ENCODE peak calls at places on chromosomes 12 and 14, in four cellular contexts. One of them, this sample, is unnamed.

GRCh38 chr14:74262076-74262475 is 22.8 kb downstream of the VSX2 start:
- DNase-seq in mesendoderm: no peak
- DNase-seq in H9: no peak
- DNase-seq in H1: no peak
- DNase-seq in this sample: no peak

GRCh38 chr14:44961151-44961729 is 507 bp downstream of the KLHL28 start:
- DNase-seq in mesendoderm: peak
- DNase-seq in H9: peak
- DNase-seq in H1: no peak
- DNase-seq in this sample: peak

GRCh38 chr12:122031342-122032216 is 9.9 kb downstream of the BCL7A start:
- DNase-seq in mesendoderm: peak
- DNase-seq in H9: peak
- DNase-seq in H1: peak
- DNase-seq in this sample: no peak

GRCh38 chr12:77847060-77847541 is 16.4 kb downstream of the NAV3 start:
- DNase-seq in mesendoderm: peak
- DNase-seq in H9: no peak
- DNase-seq in H1: no peak
- DNase-seq in this sample: peak

GRCh38 chr14:21205026-21205677 is 49.3 kb upstream of the OR5AU1 start:
- DNase-seq in mesendoderm: no peak
- DNase-seq in H9: no peak
- DNase-seq in H1: no peak
- DNase-seq in this sample: no peak

GRCh38 chr12:103841690-103842584 is 903 bp upstream of the NT5DC3 start:
- DNase-seq in mesendoderm: peak
- DNase-seq in H9: peak
- DNase-seq in H1: peak
- DNase-seq in this sample: peak

GRCh38 chr12:13780453-13780852 is 200.9 kb downstream of the GRIN2B start:
- DNase-seq in mesendoderm: peak
- DNase-seq in H9: no peak
- DNase-seq in H1: no peak
- DNase-seq in this sample: no peak

GRCh38 chr12:57845478-57846284 is 848 bp downstream of the CTDSP2 start:
- DNase-seq in mesendoderm: peak
- DNase-seq in H9: peak
- DNase-seq in H1: no peak
- DNase-seq in this sample: no peak

GRCh38 chr12:50569876-50570275 is 65.1 kb downstream of the DIP2B start:
- DNase-seq in mesendoderm: no peak
- DNase-seq in H9: no peak
- DNase-seq in H1: no peak
- DNase-seq in this sample: peak

GRCh38 chr12:50572275-50572674 is 67.5 kb downstream of the DIP2B start:
- DNase-seq in mesendoderm: peak
- DNase-seq in H9: no peak
- DNase-seq in H1: no peak
- DNase-seq in this sample: peak

GRCh38 chr12:50568338-50569155 is 63.8 kb downstream of the DIP2B start:
- DNase-seq in mesendoderm: no peak
- DNase-seq in H9: no peak
- DNase-seq in H1: no peak
- DNase-seq in this sample: peak

GRCh38 chr12:50567926-50568325 is 63.1 kb downstream of the DIP2B start:
- DNase-seq in mesendoderm: no peak
- DNase-seq in H9: no peak
- DNase-seq in H1: no peak
- DNase-seq in this sample: peak

DNA sequence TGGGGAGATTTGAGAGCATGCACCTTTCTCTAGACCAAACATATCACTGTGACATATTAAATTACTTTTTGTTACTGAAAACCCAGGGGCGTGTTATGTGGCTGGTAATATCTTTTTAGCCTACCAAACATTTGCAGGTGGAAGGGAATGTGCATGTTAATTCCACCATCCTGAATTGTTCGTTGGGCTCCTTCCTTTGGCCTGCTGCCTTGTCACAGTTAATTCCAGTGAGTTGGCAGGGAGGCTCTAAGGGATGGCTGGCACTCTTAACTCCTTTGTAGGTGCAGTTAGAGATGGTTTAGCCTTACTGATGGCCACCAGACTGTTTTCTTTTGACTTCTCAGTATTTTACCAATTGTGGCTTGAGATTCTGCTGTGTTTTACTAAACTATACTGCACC is 64.5 kb downstream of the DIP2B start:
- DNase-seq in mesendoderm: peak
- DNase-seq in H9: no peak
- DNase-seq in H1: no peak
- DNase-seq in this sample: no peak
- H3K56ac ChIP-seq in mesendoderm: no peak
- H3K56ac ChIP-seq in H9: no peak
- H3K56ac ChIP-seq in H1: no peak
- H3K56ac ChIP-seq in this sample: no peak

GRCh38 chr12:63045020-63045860 is 105.8 kb downstream of the AVPR1A start:
- DNase-seq in mesendoderm: peak
- DNase-seq in H9: no peak
- DNase-seq in H1: no peak
- DNase-seq in this sample: peak
- H3K56ac ChIP-seq in mesendoderm: no peak
- H3K56ac ChIP-seq in H9: no peak
- H3K56ac ChIP-seq in H1: no peak
- H3K56ac ChIP-seq in this sample: no peak

GRCh38 chr14:30582376-30582775 is 23.4 kb downstream of the G2E3 start:
- DNase-seq in mesendoderm: no peak
- DNase-seq in H9: no peak
- DNase-seq in H1: no peak
- DNase-seq in this sample: no peak

GRCh38 chr14:30580616-30581282 is 21.8 kb downstream of the G2E3 start:
- DNase-seq in mesendoderm: no peak
- DNase-seq in H9: no peak
- DNase-seq in H1: no peak
- DNase-seq in this sample: peak

GRCh38 chr14:30584058-30584630 is 25.2 kb downstream of the G2E3 start:
- DNase-seq in mesendoderm: no peak
- DNase-seq in H9: no peak
- DNase-seq in H1: no peak
- DNase-seq in this sample: peak

GRCh38 chr14:30585204-30585603 is 26.2 kb downstream of the G2E3 start:
- DNase-seq in mesendoderm: no peak
- DNase-seq in H9: no peak
- DNase-seq in H1: no peak
- DNase-seq in this sample: no peak

DNA sequence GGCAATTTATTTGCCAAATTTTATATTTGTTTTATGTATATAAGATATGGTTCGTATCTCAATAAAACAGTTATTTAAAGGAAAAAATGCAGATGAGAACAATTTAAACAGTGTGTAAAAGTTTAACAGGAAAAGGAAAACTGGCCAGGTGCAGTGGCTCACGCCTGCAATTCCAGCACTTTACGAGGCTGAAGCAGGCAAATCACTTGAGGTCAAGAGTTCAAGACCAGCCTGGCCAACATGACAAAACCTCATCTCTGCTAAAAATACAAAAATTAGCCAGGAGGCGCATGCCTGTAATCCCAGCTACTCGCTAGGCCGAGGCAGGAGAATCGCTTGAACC is 22.3 kb downstream of the G2E3 start:
- DNase-seq in mesendoderm: no peak
- DNase-seq in H9: no peak
- DNase-seq in H1: no peak
- DNase-seq in this sample: no peak
- H3K56ac ChIP-seq in mesendoderm: no peak
- H3K56ac ChIP-seq in H9: no peak
- H3K56ac ChIP-seq in H1: no peak
- H3K56ac ChIP-seq in this sample: no peak

GRCh38 chr12:49537231-49537708 is 1.6 kb upstream of the KCNH3 start:
- DNase-seq in mesendoderm: no peak
- DNase-seq in H9: peak
- DNase-seq in H1: no peak
- DNase-seq in this sample: no peak
- H3K56ac ChIP-seq in mesendoderm: no peak
- H3K56ac ChIP-seq in H9: no peak
- H3K56ac ChIP-seq in H1: no peak
- H3K56ac ChIP-seq in this sample: no peak

DNA sequence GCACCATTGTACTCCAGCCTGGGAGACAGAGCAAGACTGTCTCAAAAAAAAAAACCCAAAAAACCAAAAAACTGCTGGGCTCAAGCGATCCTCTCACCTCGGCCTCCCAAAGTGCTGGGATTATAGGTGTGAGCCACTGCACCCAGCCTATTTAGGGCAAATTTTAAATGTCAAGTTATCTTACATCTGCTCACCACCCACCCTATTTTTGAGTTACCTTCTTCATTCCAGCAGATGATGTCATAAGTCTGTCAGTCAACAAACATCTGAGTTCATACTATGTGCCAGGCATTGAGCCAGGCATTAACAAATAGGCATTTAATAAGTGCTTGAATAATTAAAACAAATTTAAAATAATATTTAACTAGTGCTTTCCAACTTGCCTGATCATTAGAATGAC is 21.5 kb downstream of the BATF start:
- DNase-seq in mesendoderm: no peak
- DNase-seq in H9: no peak
- DNase-seq in H1: no peak
- DNase-seq in this sample: no peak
- H3K56ac ChIP-seq in mesendoderm: no peak
- H3K56ac ChIP-seq in H9: no peak
- H3K56ac ChIP-seq in H1: no peak
- H3K56ac ChIP-seq in this sample: no peak

GRCh38 chr12:116990329-116990728 is 79.6 kb downstream of the FBXW8 start:
- DNase-seq in mesendoderm: no peak
- DNase-seq in H9: no peak
- DNase-seq in H1: no peak
- DNase-seq in this sample: no peak

GRCh38 chr12:116996648-116997047 is 85.9 kb downstream of the FBXW8 start:
- DNase-seq in mesendoderm: no peak
- DNase-seq in H9: no peak
- DNase-seq in H1: no peak
- DNase-seq in this sample: peak

GRCh38 chr12:116996058-116996457 is 85.3 kb downstream of the FBXW8 start:
- DNase-seq in mesendoderm: no peak
- DNase-seq in H9: no peak
- DNase-seq in H1: no peak
- DNase-seq in this sample: no peak

DNA sequence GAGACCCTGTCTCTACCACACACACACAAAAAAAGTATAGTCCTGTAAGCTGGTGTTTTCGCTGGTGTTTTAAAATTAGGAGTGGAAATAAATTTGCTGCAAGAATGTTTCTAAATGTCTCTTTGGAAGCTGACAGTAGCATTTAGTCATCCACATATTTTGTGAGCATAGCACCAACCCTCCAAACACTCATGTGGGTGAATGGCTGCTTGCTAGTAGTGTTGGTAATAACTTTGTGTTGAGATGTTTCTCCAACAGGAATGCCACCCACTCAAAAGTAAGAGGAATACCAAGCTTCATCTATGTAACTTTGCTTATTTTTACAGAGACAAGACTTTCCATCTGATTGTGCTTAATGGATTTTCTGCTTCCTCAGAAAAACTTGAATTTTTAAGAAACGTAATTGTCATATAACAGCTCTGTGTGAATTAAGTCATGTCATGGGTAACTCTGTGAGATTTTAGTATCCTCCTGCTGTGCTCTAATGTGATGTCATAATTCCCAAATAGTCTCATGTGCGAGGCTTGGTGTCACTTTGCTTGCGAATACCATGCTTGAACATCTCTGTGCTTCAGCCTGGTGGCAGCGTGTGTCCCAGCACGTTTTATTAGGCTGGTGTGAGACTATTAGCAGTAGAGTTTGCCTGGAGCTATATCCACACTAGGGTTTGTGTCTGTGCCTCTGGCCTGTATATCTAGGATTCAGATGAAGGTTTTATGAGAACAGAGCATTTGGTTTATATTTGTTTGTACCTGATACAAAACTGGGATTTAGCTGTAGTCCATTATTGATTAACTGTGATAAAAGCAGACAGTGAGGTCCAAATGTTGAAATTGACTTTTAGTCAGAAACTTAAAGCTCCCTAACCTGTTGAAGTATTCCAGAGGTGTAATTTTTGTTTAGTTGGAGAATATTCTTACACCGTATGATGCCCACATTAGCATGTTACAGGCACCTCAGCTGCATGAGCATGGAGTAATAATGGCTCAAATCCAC is 80.5 kb downstream of the FBXW8 start:
- DNase-seq in mesendoderm: no peak
- DNase-seq in H9: no peak
- DNase-seq in H1: no peak
- DNase-seq in this sample: peak
- H3K56ac ChIP-seq in mesendoderm: no peak
- H3K56ac ChIP-seq in H9: no peak
- H3K56ac ChIP-seq in H1: no peak
- H3K56ac ChIP-seq in this sample: no peak

GRCh38 chr14:102616318-102616717 is 23.9 kb downstream of the RCOR1 start:
- DNase-seq in mesendoderm: no peak
- DNase-seq in H9: no peak
- DNase-seq in H1: no peak
- DNase-seq in this sample: no peak
- H3K56ac ChIP-seq in mesendoderm: no peak
- H3K56ac ChIP-seq in H9: no peak
- H3K56ac ChIP-seq in H1: no peak
- H3K56ac ChIP-seq in this sample: no peak

GRCh38 chr12:12126551-12126950 is 55.8 kb downstream of the BCL2L14 start:
- DNase-seq in mesendoderm: no peak
- DNase-seq in H9: no peak
- DNase-seq in H1: no peak
- DNase-seq in this sample: no peak
- H3K56ac ChIP-seq in mesendoderm: no peak
- H3K56ac ChIP-seq in H9: no peak
- H3K56ac ChIP-seq in H1: no peak
- H3K56ac ChIP-seq in this sample: no peak

GRCh38 chr12:24617471-24617870 is 331.4 kb downstream of the BCAT1 start:
- DNase-seq in mesendoderm: peak
- DNase-seq in H9: no peak
- DNase-seq in H1: no peak
- DNase-seq in this sample: peak

DNA sequence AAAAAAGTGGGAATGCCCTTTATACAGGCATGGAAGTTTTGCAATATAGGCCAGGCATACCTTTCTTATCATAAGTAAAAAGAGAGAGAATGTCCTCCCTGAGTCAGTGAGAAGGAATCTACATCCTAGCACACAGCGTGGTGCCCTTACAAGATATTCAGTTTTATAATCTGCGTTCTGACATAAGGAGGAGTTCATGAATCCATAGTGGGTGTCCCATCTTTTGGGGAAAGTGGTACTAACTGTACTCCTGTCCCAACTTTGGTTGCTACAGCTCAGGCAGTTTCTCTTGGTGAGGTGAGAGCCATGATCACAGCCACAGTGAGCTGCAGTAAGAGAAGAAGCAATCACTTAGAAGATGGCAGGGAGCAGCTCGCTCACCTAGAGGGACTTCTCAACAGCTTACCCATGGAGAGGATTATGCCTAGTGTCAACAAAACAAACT is 332.9 kb downstream of the BCAT1 start:
- DNase-seq in mesendoderm: peak
- DNase-seq in H9: no peak
- DNase-seq in H1: no peak
- DNase-seq in this sample: peak
- H3K56ac ChIP-seq in mesendoderm: no peak
- H3K56ac ChIP-seq in H9: no peak
- H3K56ac ChIP-seq in H1: no peak
- H3K56ac ChIP-seq in this sample: peak